ENCODE peak calls at places on chromosomes 7 and 10, in six cellular contexts. G is left lung, T is astrocyte, F is K562, P is tibial nerve, Q is spleen. N is an unnamed sample.

GRCh38 chr7:133705596-133705995 is 421.5 kb upstream of the LRGUK start:
- DNase-seq in G (no peak), T (peak), F (no peak), P (no peak), Q (no peak), N (no peak)

GRCh38 chr10:20202337-20202736 is 386.1 kb downstream of the PLXDC2 start:
- DNase-seq in G (no peak), T (no peak), F (no peak), P (no peak), Q (no peak), N (no peak)

GRCh38 chr10:13993169-13993568 is 337.6 kb downstream of the FRMD4A start:
- DNase-seq in G (no peak), T (peak), F (no peak), P (peak), Q (no peak), N (peak)

GRCh38 chr10:71302874-71303568 is 16.0 kb upstream of the SLC29A3 start:
- DNase-seq in G (no peak), T (peak), F (peak), P (peak), Q (no peak), N (no peak)

GRCh38 chr7:116122972-116123595 is 87.3 kb upstream of the TES start:
- DNase-seq in G (no peak), T (peak), F (no peak), P (no peak), Q (no peak), N (peak)

GRCh38 chr7:50092579-50093411 is at the start of gene ZPBP:
- DNase-seq in G (no peak), T (peak), F (peak), P (peak), Q (peak), N (no peak)

GRCh38 chr7:52150952-52151351 is 834.3 kb upstream of the COBL start:
- DNase-seq in G (no peak), T (no peak), F (no peak), P (no peak), Q (no peak), N (no peak)

GRCh38 chr7:949021-949934 is 5.2 kb downstream of the ADAP1 start:
- DNase-seq in G (no peak), T (no peak), F (no peak), P (no peak), Q (peak), N (no peak)

GRCh38 chr7:1985071-1985470 is 247.7 kb downstream of the MAD1L1 start:
- DNase-seq in G (no peak), T (no peak), F (no peak), P (no peak), Q (peak), N (no peak)

GRCh38 chr7:44590910-44591309 is 8.9 kb upstream of the TMED4 start:
- DNase-seq in G (no peak), T (no peak), F (no peak), P (no peak), Q (no peak), N (no peak)

GRCh38 chr10:14601872-14602725 is 172.6 kb downstream of the FAM107B start:
- DNase-seq in G (peak), T (peak), F (peak), P (no peak), Q (peak), N (no peak)

GRCh38 chr10:103929396-103929921 is 11.5 kb upstream of the STN1 start:
- DNase-seq in G (no peak), T (peak), F (no peak), P (no peak), Q (no peak), N (no peak)

GRCh38 chr7:13411641-13412040 is 577.8 kb downstream of the ETV1 start:
- DNase-seq in G (no peak), T (no peak), F (no peak), P (no peak), Q (no peak), N (no peak)

GRCh38 chr7:88224596-88225275 is 4.9 kb upstream of the SRI start:
- DNase-seq in G (no peak), T (peak), F (no peak), P (no peak), Q (no peak), N (no peak)

GRCh38 chr10:72935358-72935757 is 19.2 kb downstream of the PLA2G12B start:
- DNase-seq in G (no peak), T (no peak), F (no peak), P (no peak), Q (no peak), N (no peak)

GRCh38 chr7:155001756-155002410 is 1.0 kb downstream of the PAXIP1 start:
- DNase-seq in G (no peak), T (no peak), F (peak), P (no peak), Q (no peak), N (no peak)

GRCh38 chr10:75400163-75400768 is 1.3 kb downstream of the ZNF503 start:
- DNase-seq in G (peak), T (no peak), F (no peak), P (no peak), Q (no peak), N (no peak)

GRCh38 chr10:82953331-82953730 is 1078.3 kb downstream of the NRG3 start:
- DNase-seq in G (no peak), T (no peak), F (no peak), P (no peak), Q (no peak), N (no peak)

GRCh38 chr10:113945075-113945686 is 90.7 kb downstream of the NHLRC2 start:
- DNase-seq in G (peak), T (peak), F (no peak), P (no peak), Q (no peak), N (no peak)

GRCh38 chr7:70015353-70015752 is 417.1 kb downstream of the AUTS2 start:
- DNase-seq in G (no peak), T (no peak), F (no peak), P (no peak), Q (no peak), N (no peak)

GRCh38 chr10:13769926-13770325 is 183.2 kb downstream of the PRPF18 start:
- DNase-seq in G (no peak), T (peak), F (no peak), P (no peak), Q (no peak), N (no peak)

GRCh38 chr10:98589007-98589406 is 142.3 kb upstream of the HPS1 start:
- DNase-seq in G (no peak), T (no peak), F (no peak), P (no peak), Q (no peak), N (no peak)

GRCh38 chr7:16178069-16178468 is 243.3 kb downstream of the CRPPA start:
- DNase-seq in G (no peak), T (no peak), F (no peak), P (no peak), Q (no peak), N (no peak)

GRCh38 chr10:28374036-28374435 is 71.2 kb upstream of the MPP7 start:
- DNase-seq in G (no peak), T (no peak), F (no peak), P (no peak), Q (no peak), N (no peak)

GRCh38 chr7:138564365-138564764 is 104.3 kb downstream of the TRIM24 start:
- DNase-seq in G (no peak), T (peak), F (no peak), P (no peak), Q (no peak), N (no peak)

GRCh38 chr10:21166557-21167287 is 269.6 kb upstream of the NEBL start:
- DNase-seq in G (peak), T (no peak), F (no peak), P (no peak), Q (no peak), N (no peak)

GRCh38 chr10:132272061-132272766 is 35.5 kb downstream of the STK32C start:
- DNase-seq in G (peak), T (peak), F (no peak), P (no peak), Q (peak), N (peak)

GRCh38 chr7:53539558-53539957 is 504.1 kb downstream of the POM121L12 start:
- DNase-seq in G (no peak), T (no peak), F (no peak), P (no peak), Q (no peak), N (no peak)

GRCh38 chr7:128792471-128793183 is 859 bp downstream of the CCDC136 start:
- DNase-seq in G (no peak), T (no peak), F (peak), P (no peak), Q (no peak), N (no peak)

GRCh38 chr10:36448760-36449681 is 676.4 kb upstream of the ANKRD30A start:
- DNase-seq in G (no peak), T (no peak), F (no peak), P (no peak), Q (no peak), N (no peak)

GRCh38 chr10:36451391-36451790 is 674.0 kb upstream of the ANKRD30A start:
- DNase-seq in G (no peak), T (peak), F (no peak), P (no peak), Q (no peak), N (no peak)

GRCh38 chr10:36450385-36450784 is 675.0 kb upstream of the ANKRD30A start:
- DNase-seq in G (no peak), T (peak), F (no peak), P (no peak), Q (no peak), N (peak)

GRCh38 chr10:36443233-36443632 is 682.2 kb upstream of the ANKRD30A start:
- DNase-seq in G (no peak), T (no peak), F (no peak), P (no peak), Q (no peak), N (no peak)

GRCh38 chr10:36446873-36447272 is 678.5 kb upstream of the ANKRD30A start:
- DNase-seq in G (no peak), T (no peak), F (no peak), P (no peak), Q (no peak), N (no peak)
- H3K27ac ChIP-seq in G (no peak), T (no peak), F (no peak), P (no peak), Q (no peak), N (no peak)

GRCh38 chr7:42982604-42983115 is 50.5 kb downstream of the MRPL32 start:
- DNase-seq in G (no peak), T (no peak), F (no peak), P (no peak), Q (no peak), N (no peak)
- TF ChIP-seq CTCF in G (no peak), T (no peak), F (no peak), P (no peak), Q (no peak), N (no peak)

DNA sequence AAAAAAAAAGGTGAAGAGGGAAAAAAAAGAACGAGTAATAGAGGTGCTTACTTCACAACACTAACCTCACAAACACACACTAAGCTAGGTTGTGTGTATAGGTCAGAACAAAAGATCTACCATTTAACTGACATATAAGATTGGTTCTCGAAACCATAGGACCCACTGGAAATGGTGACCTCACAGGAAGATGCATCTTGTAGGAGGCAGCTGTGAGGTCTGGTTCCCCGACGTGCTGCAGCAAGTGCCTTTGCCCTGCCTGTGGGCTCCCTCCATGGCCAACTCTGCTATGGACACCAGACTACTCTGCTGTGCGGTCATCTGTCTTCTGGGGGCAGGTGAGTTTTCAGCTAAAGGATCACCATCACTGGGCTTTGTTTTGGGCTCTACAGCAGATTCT is 133.8 kb upstream of the PRSS1 start:
- DNase-seq in G (no peak), T (no peak), F (no peak), P (no peak), Q (no peak), N (no peak)
- H3K27ac ChIP-seq in G (no peak), T (no peak), F (no peak), P (no peak), Q (no peak), N (no peak)

DNA sequence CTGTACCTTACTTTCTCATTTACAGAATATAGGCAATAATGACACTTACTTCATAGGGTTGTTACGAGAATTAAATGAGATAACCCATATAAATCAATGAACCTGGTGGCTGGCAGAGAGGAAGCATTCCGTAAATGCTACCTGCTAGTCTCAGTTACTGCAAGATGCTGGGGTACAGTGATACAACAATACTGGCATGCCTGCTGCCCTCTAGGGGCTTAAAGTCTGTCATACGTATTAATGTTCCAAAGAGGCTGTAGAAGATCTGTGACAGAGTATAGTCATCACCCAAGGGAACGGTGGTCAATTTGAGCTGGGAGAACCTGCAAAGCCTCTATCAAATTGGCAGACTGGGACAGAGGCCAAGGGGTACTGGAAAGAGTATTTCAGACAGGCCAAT is 421.5 kb downstream of the GPAM start:
- DNase-seq in G (no peak), T (no peak), F (no peak), P (no peak), Q (no peak), N (no peak)
- TF ChIP-seq CTCF in G (no peak), T (no peak), F (no peak), P (no peak), Q (no peak), N (no peak)

GRCh38 chr10:126133906-126134703 is 237.7 kb downstream of the FANK1 start:
- DNase-seq in G (no peak), T (peak), F (no peak), P (no peak), Q (no peak), N (peak)
- H3K27ac ChIP-seq in G (no peak), T (peak), F (no peak), P (no peak), Q (no peak), N (no peak)